ENCODE peak calls at places on chromosome X, in eight cellular contexts. S is mesenchymal stem cell, X is A673, P is cardiac muscle cell, A is prostate gland, D is neuronal stem cell, Q is trophoblast cell, I is esophagus muscularis mucosa. W is an unnamed sample.

GRCh38 chrX:133745361-133745760 is 240.0 kb downstream of the GPC3 start:
- DNase-seq in S (no peak), P (no peak), Q (no peak), A (no peak), I (no peak), D (no peak), X (no peak), W (no peak)

GRCh38 chrX:146481735-146482134 is 327.8 kb upstream of the CXorf51B start:
- DNase-seq in A (no peak), I (no peak), D (no peak), Q (no peak), X (no peak), P (no peak), S (no peak), W (no peak)

GRCh38 chrX:100413231-100413630 is 3.2 kb upstream of the PCDH19 start:
- DNase-seq in I (no peak), Q (peak; percentile 67), D (no peak), P (peak; percentile 73), S (peak; percentile 50), A (peak; percentile 12), X (peak; percentile 77), W (no peak)

GRCh38 chrX:70132244-70132643 is 1.0 kb upstream of the IGBP1 start:
- DNase-seq in D (no peak), A (no peak), S (no peak), X (no peak), I (no peak), P (no peak), Q (no peak), W (no peak)

GRCh38 chrX:63032811-63033210 is 318.3 kb downstream of the SPIN4 start:
- DNase-seq in D (no peak), P (no peak), S (no peak), X (no peak), A (no peak), Q (no peak), I (no peak), W (no peak)

GRCh38 chrX:81291996-81292395 is 90.1 kb downstream of the SH3BGRL start:
- DNase-seq in D (no peak), Q (no peak), I (no peak), X (no peak), S (no peak), P (no peak), A (no peak), W (no peak)

GRCh38 chrX:44012484-44013096 is 39.4 kb upstream of the NDP start:
- DNase-seq in D (no peak), S (peak; percentile 48), X (no peak), A (no peak), Q (peak; percentile 21), P (peak; percentile 50), I (no peak), W (no peak)

GRCh38 chrX:3526084-3526483 is 179.6 kb upstream of the MXRA5 start:
- DNase-seq in D (no peak), A (no peak), S (no peak), Q (no peak), I (no peak), X (no peak), P (peak; percentile 67), W (no peak)

GRCh38 chrX:8126092-8126491 is 45.0 kb downstream of the VCX2 start:
- DNase-seq in Q (peak; percentile 22), P (no peak), X (no peak), A (no peak), S (no peak), I (no peak), D (no peak), W (no peak)

GRCh38 chrX:101595739-101596419 is 21.9 kb downstream of the ARMCX6 start:
- DNase-seq in D (peak; percentile 62), I (no peak), Q (peak; percentile 65), A (peak; percentile 39), X (peak; percentile 83), P (peak; percentile 82), S (peak; percentile 75), W (no peak)

GRCh38 chrX:44829836-44830235 is 14.0 kb upstream of the DUSP21 start:
- DNase-seq in D (no peak), I (no peak), X (no peak), S (no peak), P (no peak), A (no peak), Q (no peak), W (no peak)

GRCh38 chrX:108117988-108118387 is 26.4 kb downstream of the ATG4A start:
- DNase-seq in S (peak; percentile 28), P (no peak), D (no peak), Q (no peak), I (no peak), A (no peak), X (no peak), W (no peak)

GRCh38 chrX:16335181-16335580 is 167.9 kb downstream of the MAGEB17 start:
- DNase-seq in A (no peak), Q (no peak), X (no peak), I (no peak), S (no peak), D (no peak), P (no peak), W (no peak)

GRCh38 chrX:11261260-11261659 is 32.0 kb upstream of the AMELX start:
- DNase-seq in I (no peak), Q (peak; percentile 53), X (no peak), P (peak; percentile 45), S (peak; percentile 64), D (no peak), A (no peak), W (no peak)

GRCh38 chrX:10526442-10526841 is 93.9 kb downstream of the MID1 start:
- DNase-seq in P (no peak), A (no peak), I (no peak), X (no peak), D (no peak), Q (no peak), S (no peak), W (no peak)

GRCh38 chrX:72349190-72349589 is 43.5 kb upstream of the CITED1 start:
- DNase-seq in Q (no peak), X (no peak), P (no peak), S (no peak), I (no peak), A (no peak), D (no peak), W (no peak)

GRCh38 chrX:53071604-53072417 is 10.4 kb upstream of the TSPYL2 start:
- DNase-seq in A (peak; percentile 74), X (peak; percentile 81), P (peak; percentile 62), I (no peak), Q (peak; percentile 84), D (no peak), S (peak; percentile 67), W (no peak)

GRCh38 chrX:110042521-110042920 is 39.6 kb downstream of the TMEM164 start:
- DNase-seq in A (no peak), P (no peak), X (no peak), I (no peak), S (peak; percentile 70), Q (no peak), D (no peak), W (no peak)

GRCh38 chrX:45381366-45381765 is 180.7 kb upstream of the DIPK2B start:
- DNase-seq in A (no peak), S (no peak), I (no peak), X (no peak), D (no peak), P (no peak), Q (no peak), W (no peak)

GRCh38 chrX:13180807-13181206 is 136.4 kb upstream of the FAM9C start:
- DNase-seq in D (no peak), X (no peak), P (peak; percentile 82), Q (no peak), S (peak; percentile 18), I (no peak), A (no peak), W (no peak)

GRCh38 chrX:150200820-150201287 is 162.3 kb upstream of the MAMLD1 start:
- DNase-seq in X (peak; percentile 92), A (no peak), I (no peak), S (peak; percentile 97), D (no peak), P (peak; percentile 94), Q (peak; percentile 85), W (no peak)

GRCh38 chrX:130296743-130297142 is 28.0 kb upstream of the ZNF280C start:
- DNase-seq in X (peak; percentile 56), S (peak; percentile 42), A (no peak), D (no peak), Q (no peak), P (peak; percentile 6), I (no peak), W (no peak)
- H3K27me3 ChIP-seq in X (no peaks in the 10 kb centered on the region), S (no peaks in the 10 kb centered on the region), A (no peaks in the 10 kb centered on the region), D (no peaks in the 10 kb centered on the region), Q (no peaks in the 10 kb centered on the region), P (no peaks in the 10 kb centered on the region), I (no peaks in the 10 kb centered on the region), W (no peaks in the 10 kb centered on the region)

DNA sequence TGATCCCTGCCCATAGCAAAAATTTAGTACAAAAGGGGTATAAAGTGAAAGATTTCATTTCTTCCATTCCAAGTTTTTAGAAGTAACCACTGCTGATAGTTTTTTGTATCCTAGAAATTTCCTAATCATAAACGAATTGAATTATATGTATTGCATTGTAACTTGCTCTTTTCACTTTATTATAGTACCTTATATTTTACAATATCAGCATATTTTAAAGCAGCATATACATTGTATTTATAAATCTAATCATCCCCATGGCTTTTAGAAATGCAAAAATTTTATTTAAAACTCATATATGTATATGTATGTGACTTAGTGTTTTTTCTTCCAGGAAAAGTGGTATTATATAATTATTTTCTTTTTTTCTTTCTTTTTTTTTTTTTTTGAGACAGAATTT is 27.7 kb downstream of the STAG2 start:
- DNase-seq in P (no peak), D (no peak), I (no peak), Q (no peak), A (no peak), S (no peak), X (no peak), W (no peak)
- H3K27ac ChIP-seq in P (no peak overlapping the region), D (no peak overlapping the region), I (no peak overlapping the region), Q (no peak overlapping the region), A (no peak overlapping the region), S (no peak overlapping the region), X (no peak overlapping the region), W (no peak overlapping the region)

GRCh38 chrX:111560801-111561200 is 49.4 kb downstream of the SERTM2 start:
- DNase-seq in I (no peak), D (no peak), Q (no peak), X (no peak), A (no peak), S (no peak), P (no peak), W (no peak)

DNA sequence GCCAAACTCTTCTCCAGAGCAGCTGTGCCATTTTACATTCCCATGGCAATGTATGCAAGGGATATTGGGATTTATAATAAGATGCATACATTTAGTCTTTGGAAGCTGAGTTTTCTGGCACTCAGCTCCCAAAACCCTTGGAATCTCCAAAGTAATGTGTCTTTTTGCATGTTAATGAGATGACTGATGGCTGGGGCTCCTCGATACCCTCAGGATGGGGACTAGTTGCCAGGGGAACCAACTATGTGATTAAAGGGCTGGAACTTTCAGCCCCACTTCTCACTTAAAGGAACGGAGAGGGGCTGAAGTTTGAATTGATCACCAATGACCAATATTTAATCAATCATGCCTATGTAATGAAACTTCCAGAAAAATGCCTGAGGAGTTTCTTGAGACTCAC is 44.1 kb downstream of the SERTM2 start:
- DNase-seq in A (no peak), S (no peak), X (no peak), P (no peak), Q (no peak), D (no peak), I (no peak), W (no peak)
- H3K4me1 ChIP-seq in A (no peaks in the 10 kb centered on the region), S (no peaks in the 10 kb centered on the region), X (no peaks in the 10 kb centered on the region), P (peaks cover 2% of the 10 kb centered on the region), Q (no peaks in the 10 kb centered on the region), D (peaks cover 2% of the 10 kb centered on the region), I (no peaks in the 10 kb centered on the region), W (peaks cover 2% of the 10 kb centered on the region)

GRCh38 chrX:41596586-41596985 is 92.2 kb upstream of the GPR34 start:
- DNase-seq in A (no peak), X (no peak), P (no peak), Q (no peak), S (no peak), D (no peak), I (no peak), W (no peak)
- H3K27me3 ChIP-seq in A (no peaks in the 10 kb centered on the region), X (no peaks in the 10 kb centered on the region), P (no peaks in the 10 kb centered on the region), Q (no peaks in the 10 kb centered on the region), S (no peaks in the 10 kb centered on the region), D (no peaks in the 10 kb centered on the region), I (no peaks in the 10 kb centered on the region), W (no peaks in the 10 kb centered on the region)